ENCODE peak calls at places on chromosomes 4 and X, in four cellular contexts. E is endodermal cell; D is CD8-positive, alpha-beta T cell; M is suprapubic skin. U is an unnamed sample.

GRCh38 chr4:87120411-87121162 is 99.8 kb downstream of the KLHL8 start:
- DNase-seq in M (no peak), E (no peak), D (no peak), U (no peak)

GRCh38 chrX:46715521-46715920 is 43.4 kb downstream of the SLC9A7 start:
- DNase-seq in E (no peak), D (no peak), M (no peak), U (no peak)

GRCh38 chr4:147831452-147832192 is 99.7 kb downstream of the ARHGAP10 start:
- DNase-seq in M (no peak), E (no peak), D (no peak), U (no peak)

GRCh38 chr4:8181119-8181518 is 18.0 kb upstream of the SH3TC1 start:
- DNase-seq in E (no peak), D (no peak), M (no peak), U (no peak)

GRCh38 chrX:11431833-11432232 is 138.6 kb downstream of the AMELX start:
- DNase-seq in D (no peak), M (no peak), E (no peak), U (no peak)

GRCh38 chrX:123673813-123674212 is 59.0 kb downstream of the THOC2 start:
- DNase-seq in M (no peak), D (no peak), E (no peak), U (no peak)

GRCh38 chr4:75244325-75244724 is 269.9 kb downstream of the RCHY1 start:
- DNase-seq in M (no peak), E (no peak), D (no peak), U (no peak)

GRCh38 chr4:184383497-184384055 is 90.8 kb downstream of the IRF2 start:
- DNase-seq in E (peak), M (no peak), D (no peak), U (no peak)

GRCh38 chr4:5865896-5866599 is 26.8 kb downstream of the CRMP1 start:
- DNase-seq in E (no peak), M (no peak), D (no peak), U (no peak)

GRCh38 chr4:144711685-144712456 is 65.9 kb downstream of the HHIP start:
- DNase-seq in E (no peak), M (no peak), D (no peak), U (no peak)

GRCh38 chrX:43644124-43644701 is 11.9 kb upstream of the MAOA start:
- DNase-seq in E (no peak), D (no peak), M (no peak), U (no peak)

GRCh38 chr4:125677665-125678307 is 363.0 kb downstream of the FAT4 start:
- DNase-seq in D (no peak), M (no peak), E (no peak), U (no peak)

GRCh38 chrX:41382699-41383645 is 49.0 kb downstream of the DDX3X start:
- DNase-seq in M (no peak), E (no peak), D (peak), U (no peak)

GRCh38 chr4:17721496-17722360 is 59.7 kb downstream of the FAM184B start:
- DNase-seq in M (no peak), E (no peak), D (no peak), U (no peak)

GRCh38 chrX:9340619-9341304 is 124.1 kb upstream of the TBL1X start:
- DNase-seq in M (peak), E (peak), D (peak), U (no peak)

GRCh38 chrX:3295731-3296130 is 50.7 kb downstream of the MXRA5 start:
- DNase-seq in D (no peak), E (peak), M (no peak), U (no peak)

GRCh38 chrX:37332987-37333658 is 16.0 kb upstream of the PRRG1 start:
- DNase-seq in D (no peak), E (no peak), M (no peak), U (no peak)

GRCh38 chr4:108881190-108881589 is 118.3 kb upstream of the ETNPPL start:
- DNase-seq in D (no peak), E (no peak), M (no peak), U (no peak)

GRCh38 chr4:1031956-1032795 is 20.8 kb downstream of the FGFRL1 start:
- DNase-seq in E (peak), M (no peak), D (no peak), U (no peak)

GRCh38 chrX:132463411-132463810 is 25.4 kb downstream of the MBNL3 start:
- DNase-seq in E (peak), D (no peak), M (no peak), U (no peak)

GRCh38 chr4:39706334-39706733 is 8.4 kb downstream of the UBE2K start:
- DNase-seq in M (no peak), E (no peak), D (no peak), U (no peak)

GRCh38 chrX:24658421-24658820 is 11.3 kb upstream of the PCYT1B start:
- DNase-seq in E (no peak), D (no peak), M (no peak), U (no peak)

GRCh38 chr4:27861802-27862201 is 1001.2 kb downstream of the STIM2 start:
- DNase-seq in E (no peak), M (no peak), D (no peak), U (no peak)

GRCh38 chr4:27861381-27861787 is 1000.7 kb downstream of the STIM2 start:
- DNase-seq in E (peak), M (no peak), D (no peak), U (no peak)
- TF ChIP-seq CTCF in E (peak), M (no peak), D (no peak), U (peak)

DNA sequence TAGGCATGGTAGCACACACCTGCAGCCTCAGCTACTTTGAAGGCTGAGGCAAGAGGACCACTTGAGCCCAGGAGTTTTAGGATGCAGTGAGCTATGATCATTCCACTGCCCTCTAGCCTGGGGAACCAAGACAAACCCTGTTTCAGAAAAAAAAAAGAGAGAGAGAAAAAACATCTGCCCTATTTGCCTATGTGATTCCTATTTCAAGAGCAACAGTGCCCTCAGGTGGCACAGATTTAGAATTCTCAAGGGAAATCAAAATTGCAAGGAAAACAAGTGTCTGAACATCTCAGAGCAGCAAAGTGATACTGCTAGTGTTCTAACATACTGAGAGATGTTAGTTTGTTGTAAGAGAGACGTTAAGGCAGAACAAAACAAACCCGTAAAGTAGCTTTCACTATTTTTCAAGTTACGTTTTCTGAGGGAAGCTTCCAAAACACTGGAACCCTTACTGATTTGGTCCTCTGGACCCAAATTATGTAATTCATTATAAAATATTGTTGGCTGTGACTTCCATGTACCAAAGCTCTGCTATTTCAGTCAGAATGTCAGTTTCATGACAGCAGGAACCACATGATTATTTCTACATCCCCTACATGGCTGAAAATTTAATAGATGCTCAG is 7.9 kb downstream of the BDH2 start:
- DNase-seq in E (peak), D (peak), M (no peak), U (no peak)
- TF ChIP-seq CTCF in E (peak), D (peak), M (no peak), U (peak)

GRCh38 chr4:161419822-161420221 is 744.0 kb downstream of the FSTL5 start:
- DNase-seq in E (peak), M (no peak), D (no peak), U (no peak)
- TF ChIP-seq CTCF in E (peak), M (no peak), D (no peak), U (no peak)

GRCh38 chr4:77044458-77045124 is 31.2 kb downstream of the CCNI start:
- DNase-seq in D (no peak), E (no peak), M (no peak), U (no peak)
- TF ChIP-seq CTCF in D (peak), E (peak), M (peak), U (peak)

DNA sequence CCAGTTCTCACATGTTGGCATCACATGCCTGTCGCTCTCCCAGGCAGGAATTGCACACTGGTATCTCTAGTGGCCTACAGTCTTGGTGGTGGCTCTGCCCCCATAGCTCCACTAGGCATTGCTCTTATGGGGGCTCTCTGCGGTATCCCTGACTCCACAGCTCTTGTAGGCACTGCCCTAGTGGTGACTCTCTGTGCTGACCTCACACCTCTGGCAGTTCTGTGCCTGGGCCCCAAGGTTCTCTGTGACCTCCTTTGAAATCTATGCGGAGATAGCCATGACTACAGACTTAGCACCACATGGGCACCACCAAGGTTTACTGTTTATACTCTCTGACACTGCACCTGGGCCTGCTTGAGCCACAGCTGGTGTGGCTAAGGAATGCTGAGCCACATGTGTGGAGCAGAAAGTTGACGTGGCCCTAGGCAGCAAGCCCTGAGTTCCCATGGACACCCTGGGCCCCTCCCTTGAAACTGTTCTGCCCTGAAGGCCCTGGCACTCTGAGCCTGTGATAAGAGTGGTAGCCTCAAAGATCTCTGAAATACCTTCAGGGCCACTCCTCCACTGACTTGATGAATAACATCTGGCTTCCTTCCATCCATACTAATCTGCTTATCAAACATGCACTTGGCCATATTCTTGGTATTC is 8.0 kb downstream of the SLC9B1 start:
- DNase-seq in M (no peak), D (no peak), E (peak), U (no peak)
- TF ChIP-seq CTCF in M (no peak), D (no peak), E (peak), U (no peak)

DNA sequence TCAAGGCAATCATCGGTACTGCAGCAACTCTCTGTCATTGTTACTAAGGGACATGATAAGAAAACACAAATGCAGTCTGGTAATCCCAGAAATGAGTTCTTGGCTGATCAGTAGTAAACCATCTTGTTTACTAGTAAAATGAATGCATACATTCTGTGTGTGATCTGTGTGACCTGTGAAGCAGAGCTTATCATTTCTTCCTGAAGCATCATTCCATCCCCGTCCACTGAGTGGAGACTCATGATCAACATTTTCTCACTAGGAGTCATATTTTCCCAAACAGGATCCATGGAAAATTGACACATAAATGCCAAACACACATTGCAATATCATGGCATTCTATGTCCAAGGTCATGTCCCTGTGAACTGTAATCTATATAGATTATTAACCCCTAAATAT is 226.1 kb downstream of the ANKRD50 start:
- DNase-seq in D (no peak), M (no peak), E (no peak), U (no peak)
- TF ChIP-seq CTCF in D (no peak), M (no peak), E (no peak), U (peak)

DNA sequence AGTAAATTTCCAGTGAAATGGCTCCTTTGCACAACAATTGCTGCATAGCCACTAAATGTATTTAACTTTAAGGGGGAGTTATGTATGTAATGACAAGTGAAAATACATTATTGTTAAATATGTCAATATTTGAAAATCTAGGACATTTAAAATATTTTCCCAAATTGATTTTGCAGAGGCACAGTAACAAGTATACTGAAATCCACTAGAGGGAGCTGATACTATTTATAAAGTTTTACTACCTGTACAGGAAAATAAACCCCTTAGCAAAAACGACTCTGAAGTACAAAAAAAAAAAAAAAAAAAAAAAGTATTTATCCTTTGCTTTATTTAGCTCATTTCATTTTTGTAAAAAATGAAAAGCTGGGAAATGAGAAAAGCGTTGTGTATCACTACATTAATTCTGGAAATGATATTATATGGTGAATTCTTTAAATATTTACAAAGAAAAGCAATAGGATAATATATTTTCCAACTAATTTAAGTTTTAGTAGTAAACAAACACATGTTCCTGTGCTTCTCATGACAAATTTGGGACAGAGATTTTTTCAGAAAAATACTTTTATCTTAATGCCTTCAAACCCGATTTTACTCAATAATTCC is 727.7 kb downstream of the DMD start:
- DNase-seq in D (no peak), M (no peak), E (no peak), U (no peak)
- TF ChIP-seq CTCF in D (no peak), M (no peak), E (peak), U (peak)

DNA sequence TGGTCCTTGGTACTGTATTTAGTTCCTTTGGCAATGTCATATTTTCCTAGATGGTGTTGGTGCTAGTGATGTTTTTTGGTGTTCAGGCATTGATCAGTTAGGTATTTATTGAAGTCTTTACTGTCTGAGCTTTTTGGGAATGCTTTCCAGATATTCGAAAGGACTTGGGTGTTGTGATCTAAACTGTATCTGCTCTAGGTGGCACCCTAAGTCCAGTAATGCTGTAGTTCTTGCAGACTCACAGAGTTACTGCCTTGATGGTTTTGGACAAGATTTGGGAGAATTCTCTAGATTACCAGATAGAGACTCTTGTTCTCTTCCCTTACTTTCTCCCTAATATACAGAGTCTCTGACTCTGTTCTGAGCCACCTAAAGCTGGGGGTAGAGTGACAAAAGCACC is 513.6 kb upstream of the PITX2 start:
- DNase-seq in E (no peak), D (no peak), M (no peak), U (no peak)
- TF ChIP-seq CTCF in E (peak), D (no peak), M (no peak), U (peak)

U was measured in chondrocyte.